ENCODE peak calls at places on chromosomes 1 and 21, in five cellular contexts. One of them, this sample, is unnamed.

GRCh38 chr1:43339584-43340232 is 2.1 kb downstream of the MPL start:
- DNase-seq in fibroblast of lung: no peak
- DNase-seq in NCI-H2081: no peak
- DNase-seq in stimulated activated CD4-positive, alpha-beta T cell treated with anti-CD3 and anti-CD28 coated beads, Interleukin-15, amount 100 ng/mL, for 24 hours: no peak
- DNase-seq in activated naive CD4-positive, alpha-beta T cell: no peak
- DNase-seq in this sample: no peak

GRCh38 chr1:160401487-160401805 is 1.1 kb downstream of the VANGL2 start:
- DNase-seq in fibroblast of lung: no peak
- DNase-seq in stimulated activated CD4-positive, alpha-beta T cell treated with anti-CD3 and anti-CD28 coated beads, Interleukin-15, amount 100 ng/mL, for 24 hours: no peak
- DNase-seq in activated naive CD4-positive, alpha-beta T cell: no peak
- DNase-seq in NCI-H2081: no peak
- DNase-seq in this sample: no peak

GRCh38 chr1:37513795-37514349 is 694 bp downstream of the MEAF6 start:
- DNase-seq in fibroblast of lung: peak
- DNase-seq in NCI-H2081: peak
- DNase-seq in stimulated activated CD4-positive, alpha-beta T cell treated with anti-CD3 and anti-CD28 coated beads, Interleukin-15, amount 100 ng/mL, for 24 hours: peak
- DNase-seq in activated naive CD4-positive, alpha-beta T cell: peak
- DNase-seq in this sample: peak

GRCh38 chr21:42112857-42113256 is 41.7 kb downstream of the UMODL1 start:
- DNase-seq in NCI-H2081: peak
- DNase-seq in stimulated activated CD4-positive, alpha-beta T cell treated with anti-CD3 and anti-CD28 coated beads, Interleukin-15, amount 100 ng/mL, for 24 hours: no peak
- DNase-seq in activated naive CD4-positive, alpha-beta T cell: no peak
- DNase-seq in fibroblast of lung: peak
- DNase-seq in this sample: no peak

GRCh38 chr1:93585059-93585966 is 96.3 kb downstream of the BCAR3 start:
- DNase-seq in activated naive CD4-positive, alpha-beta T cell: no peak
- DNase-seq in NCI-H2081: no peak
- DNase-seq in stimulated activated CD4-positive, alpha-beta T cell treated with anti-CD3 and anti-CD28 coated beads, Interleukin-15, amount 100 ng/mL, for 24 hours: no peak
- DNase-seq in fibroblast of lung: peak
- DNase-seq in this sample: peak

GRCh38 chr21:23939369-23940065 is 1667.8 kb downstream of the MRPL39 start:
- DNase-seq in fibroblast of lung: no peak
- DNase-seq in activated naive CD4-positive, alpha-beta T cell: no peak
- DNase-seq in NCI-H2081: no peak
- DNase-seq in stimulated activated CD4-positive, alpha-beta T cell treated with anti-CD3 and anti-CD28 coated beads, Interleukin-15, amount 100 ng/mL, for 24 hours: no peak
- DNase-seq in this sample: no peak

GRCh38 chr1:212293579-212293978 is 8.4 kb downstream of the PPP2R5A start:
- DNase-seq in fibroblast of lung: no peak
- DNase-seq in NCI-H2081: peak
- DNase-seq in activated naive CD4-positive, alpha-beta T cell: no peak
- DNase-seq in stimulated activated CD4-positive, alpha-beta T cell treated with anti-CD3 and anti-CD28 coated beads, Interleukin-15, amount 100 ng/mL, for 24 hours: no peak
- DNase-seq in this sample: no peak

GRCh38 chr1:100657876-100658715 is 61.4 kb upstream of the VCAM1 start:
- DNase-seq in NCI-H2081: no peak
- DNase-seq in activated naive CD4-positive, alpha-beta T cell: no peak
- DNase-seq in fibroblast of lung: peak
- DNase-seq in stimulated activated CD4-positive, alpha-beta T cell treated with anti-CD3 and anti-CD28 coated beads, Interleukin-15, amount 100 ng/mL, for 24 hours: no peak
- DNase-seq in this sample: no peak

GRCh38 chr1:234704106-234704887 is 94.3 kb upstream of the IRF2BP2 start:
- DNase-seq in NCI-H2081: no peak
- DNase-seq in activated naive CD4-positive, alpha-beta T cell: no peak
- DNase-seq in fibroblast of lung: no peak
- DNase-seq in stimulated activated CD4-positive, alpha-beta T cell treated with anti-CD3 and anti-CD28 coated beads, Interleukin-15, amount 100 ng/mL, for 24 hours: no peak
- DNase-seq in this sample: no peak